ENCODE peak calls at places on chromosomes 5 and 9, in ten cellular contexts. P is adrenal gland; G is brain microvascular endothelial cell; K is psoas muscle; S is dorsolateral prefrontal cortex; I is neuronal stem cell; Y is aorta; X is effector memory CD4-positive, alpha-beta T cell; A is HCT116; O is spleen. D is an unnamed sample. For H3K27me3, the result is how much of the 10 kb centered on the place peaks cover.

GRCh38 chr5:10719965-10720364 is 41.1 kb downstream of the DAP start:
- DNase-seq in P (no peak), G (peak), K (no peak), S (no peak), I (no peak), Y (no peak), X (no peak), A (peak), O (no peak), D (peak)

GRCh38 chr5:150582281-150582791 is 58.1 kb upstream of the SYNPO start:
- DNase-seq in P (no peak), G (no peak), K (no peak), S (no peak), I (no peak), Y (no peak), X (no peak), A (no peak), O (no peak), D (no peak)

GRCh38 chr9:34628656-34629491 is at the start of gene ARID3C:
- DNase-seq in P (no peak), G (no peak), K (no peak), S (no peak), I (no peak), Y (peak), X (no peak), A (no peak), O (no peak), D (peak)

GRCh38 chr9:115847245-115847644 is 306.3 kb upstream of the PAPPA start:
- DNase-seq in P (no peak), G (peak), K (no peak), S (no peak), I (no peak), Y (no peak), X (no peak), A (no peak), O (no peak), D (peak)

GRCh38 chr5:84191296-84191695 is 193.4 kb downstream of the EDIL3 start:
- DNase-seq in P (no peak), G (peak), K (no peak), S (no peak), I (no peak), Y (no peak), X (no peak), A (no peak), O (no peak), D (no peak)

GRCh38 chr9:137138058-137138697 is 776 bp upstream of the GRIN1 start:
- DNase-seq in P (no peak), G (no peak), K (no peak), S (peak), I (no peak), Y (no peak), X (no peak), A (no peak), O (no peak), D (no peak)

GRCh38 chr5:124952566-124952965 is 206.1 kb upstream of the ZNF608 start:
- DNase-seq in P (no peak), G (no peak), K (no peak), S (no peak), I (no peak), Y (no peak), X (no peak), A (no peak), O (no peak), D (no peak)

GRCh38 chr5:74673011-74673790 is 11.8 kb upstream of the HEXB start:
- DNase-seq in P (peak), G (no peak), K (no peak), S (peak), I (no peak), Y (no peak), X (no peak), A (peak), O (no peak), D (peak)

GRCh38 chr9:26054600-26055516 is 376.6 kb upstream of the TUSC1 start:
- DNase-seq in P (no peak), G (peak), K (no peak), S (no peak), I (no peak), Y (no peak), X (no peak), A (no peak), O (no peak), D (peak)

GRCh38 chr5:7850533-7851239 is at the start of gene CFAP90:
- DNase-seq in P (peak), G (peak), K (peak), S (peak), I (peak), Y (peak), X (peak), A (no peak), O (peak), D (peak)

GRCh38 chr5:150272531-150272930 is 17.0 kb downstream of the CAMK2A start:
- DNase-seq in P (peak), G (peak), K (no peak), S (no peak), I (peak), Y (no peak), X (no peak), A (no peak), O (no peak), D (peak)

GRCh38 chr5:1104327-1105006 is 7.4 kb downstream of the SLC12A7 start:
- DNase-seq in P (no peak), G (no peak), K (no peak), S (no peak), I (no peak), Y (no peak), X (peak), A (no peak), O (peak), D (no peak)
- H3K27me3 ChIP-seq in P (under half), G (under half), K (under half), S (under half), I (under half), Y (under half), X (under half), A (under half), O (under half), D (under half)

DNA sequence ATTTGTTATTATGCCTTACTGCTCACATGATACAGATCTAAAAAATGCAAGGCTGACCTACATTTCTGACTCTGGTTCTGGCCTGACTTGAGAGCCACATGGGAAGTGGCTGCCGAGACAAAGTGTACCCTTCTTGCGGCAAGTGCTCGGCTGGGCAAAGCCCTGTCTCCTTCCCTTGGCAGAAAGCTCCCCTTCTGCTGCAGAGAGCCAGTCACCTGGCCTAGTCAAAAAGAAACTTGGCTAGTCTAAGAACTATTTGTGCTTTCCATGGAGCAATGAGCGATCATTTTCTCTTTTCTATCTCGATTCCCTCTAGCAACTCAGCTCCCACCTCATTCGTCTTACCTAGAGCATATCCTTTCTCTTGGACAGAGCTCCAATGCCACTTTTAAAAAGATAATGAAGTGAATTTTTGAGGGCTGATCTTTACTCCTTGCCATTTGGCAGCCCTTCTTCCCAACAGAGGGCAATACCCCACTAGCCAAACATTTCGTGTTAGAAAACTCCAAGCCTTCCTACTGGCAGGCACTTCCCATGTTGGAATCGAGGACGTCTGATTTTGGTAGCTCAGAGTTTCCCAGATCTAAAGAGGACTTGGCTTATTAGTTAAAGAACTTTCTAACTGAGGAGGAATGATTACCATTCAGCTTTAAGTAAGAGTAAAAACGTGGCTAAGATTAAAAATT is 108.1 kb upstream of the PRRC1 start:
- DNase-seq in P (no peak), G (no peak), K (peak), S (peak), I (no peak), Y (no peak), X (no peak), A (no peak), O (no peak), D (no peak)
- H3K27ac ChIP-seq in P (no peak), G (no peak), K (peak), S (peak), I (no peak), Y (peak), X (no peak), A (no peak), O (no peak), D (no peak)

GRCh38 chr5:479566-480319 is 36.8 kb downstream of the EXOC3 start:
- DNase-seq in P (no peak), G (no peak), K (no peak), S (no peak), I (no peak), Y (no peak), X (no peak), A (no peak), O (no peak), D (no peak)
- H3K27me3 ChIP-seq in P (under half), G (under half), K (under half), S (half or more), I (under half), Y (under half), X (under half), A (under half), O (under half), D (under half)

GRCh38 chr9:85723220-85723619 is 18.5 kb downstream of the AGTPBP1 start:
- DNase-seq in P (no peak), G (no peak), K (no peak), S (peak), I (no peak), Y (no peak), X (peak), A (no peak), O (peak), D (no peak)
- H3K27ac ChIP-seq in P (no peak), G (no peak), K (no peak), S (peak), I (peak), Y (no peak), X (peak), A (no peak), O (peak), D (no peak)

GRCh38 chr5:173233347-173234128 is 1.5 kb downstream of the NKX2-5 start:
- DNase-seq in P (no peak), G (no peak), K (no peak), S (no peak), I (no peak), Y (peak), X (no peak), A (no peak), O (peak), D (no peak)
- H3K27me3 ChIP-seq in P (half or more), G (half or more), K (half or more), S (half or more), I (half or more), Y (under half), X (half or more), A (under half), O (half or more), D (under half)

GRCh38 chr9:108444400-108445358 is 411.1 kb downstream of the ACTL7B start:
- DNase-seq in P (peak), G (peak), K (no peak), S (no peak), I (no peak), Y (peak), X (no peak), A (peak), O (no peak), D (peak)

GRCh38 chr9:108443741-108444140 is 412.0 kb downstream of the ACTL7B start:
- DNase-seq in P (no peak), G (no peak), K (no peak), S (no peak), I (no peak), Y (no peak), X (no peak), A (no peak), O (no peak), D (peak)

GRCh38 chr9:108443278-108443633 is 412.5 kb downstream of the ACTL7B start:
- DNase-seq in P (no peak), G (no peak), K (no peak), S (no peak), I (no peak), Y (no peak), X (no peak), A (no peak), O (no peak), D (no peak)

GRCh38 chr9:108441251-108441650 is 414.5 kb downstream of the ACTL7B start:
- DNase-seq in P (no peak), G (no peak), K (no peak), S (no peak), I (no peak), Y (no peak), X (no peak), A (no peak), O (no peak), D (no peak)

DNA sequence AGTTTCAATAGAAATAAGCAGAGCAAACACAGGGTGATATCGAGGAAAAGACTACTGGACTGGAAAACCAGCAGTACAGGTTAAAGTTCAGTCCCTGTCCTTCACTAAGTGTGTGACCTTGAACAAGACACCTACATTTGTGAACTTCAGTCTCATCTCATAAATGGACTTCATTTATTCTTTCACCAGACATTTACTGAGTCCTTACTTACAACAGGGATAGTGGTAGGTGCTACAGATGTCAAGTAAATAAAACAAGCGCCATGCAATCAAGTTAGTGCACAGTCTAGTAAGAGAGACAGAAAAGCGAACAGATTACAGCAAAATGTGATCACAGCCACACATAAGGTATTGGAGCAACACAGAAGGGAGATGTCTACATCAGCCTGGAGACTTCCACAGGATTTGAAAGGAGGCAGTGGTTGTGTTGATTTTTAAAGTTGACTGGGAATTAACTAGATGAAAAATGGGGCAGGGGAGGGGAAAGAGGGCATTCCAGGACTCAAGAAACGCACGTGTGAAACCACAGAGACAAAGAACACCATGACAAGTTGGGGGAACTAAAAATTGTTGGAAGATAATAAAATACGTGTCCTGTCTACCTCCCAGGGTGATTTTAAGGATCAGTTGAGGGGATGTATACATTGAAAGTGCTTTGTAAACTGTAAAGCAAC is 413.0 kb downstream of the ACTL7B start:
- DNase-seq in P (no peak), G (no peak), K (no peak), S (no peak), I (no peak), Y (no peak), X (no peak), A (no peak), O (no peak), D (no peak)
- H3K27ac ChIP-seq in P (no peak), G (no peak), K (no peak), S (no peak), I (no peak), Y (no peak), X (no peak), A (no peak), O (no peak), D (peak)

GRCh38 chr5:170451764-170452365 is 52.0 kb upstream of the KCNIP1 start:
- DNase-seq in P (peak), G (peak), K (no peak), S (no peak), I (no peak), Y (no peak), X (no peak), A (no peak), O (no peak), D (peak)
- H3K27me3 ChIP-seq in P (under half), G (under half), K (under half), S (under half), I (under half), Y (under half), X (under half), A (under half), O (under half), D (under half)

DNA sequence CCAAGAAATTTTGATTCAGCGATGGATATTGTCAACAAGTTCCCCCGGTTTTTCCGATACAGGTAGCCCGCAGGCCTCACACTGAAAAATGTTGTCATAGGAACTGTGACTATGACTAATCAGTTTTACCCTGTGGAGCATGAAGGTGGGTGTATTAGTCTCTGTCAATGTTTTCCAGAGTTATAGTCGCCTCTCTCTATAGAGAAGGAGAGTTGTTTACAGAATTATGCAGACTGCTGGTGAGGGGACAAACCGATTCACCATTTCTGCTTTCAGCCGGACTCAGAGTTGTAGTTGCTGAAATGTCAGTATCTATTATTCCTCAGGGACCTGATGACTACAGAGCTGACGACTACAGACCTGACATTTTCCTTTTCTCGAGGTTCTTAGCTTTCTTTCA is 178.4 kb downstream of the FGF1 start:
- DNase-seq in P (no peak), G (no peak), K (no peak), S (no peak), I (no peak), Y (no peak), X (no peak), A (no peak), O (no peak), D (no peak)
- H3K27ac ChIP-seq in P (no peak), G (no peak), K (no peak), S (no peak), I (no peak), Y (no peak), X (no peak), A (no peak), O (no peak), D (no peak)